ENCODE peak calls at places on chromosome 2, in six cellular contexts. A, T, O, K, R and M are unnamed samples.
A peak's percentile ranks its signal among the peaks of the same experiment; 100 is the strongest.

GRCh38 chr2:190979906-190980629 is 33.9 kb downstream of the STAT1 start:
- DNase-seq in R (peak; percentile 76), A (peak; percentile 31), T (no peak), O (no peak), K (peak; percentile 99), M (peak; percentile 91)

GRCh38 chr2:232624554-232624842 is 8.9 kb upstream of the EFHD1 start:
- DNase-seq in O (no peak), T (no peak), A (no peak), R (no peak), K (no peak), M (no peak)

GRCh38 chr2:215695876-215696275 is 260.0 kb upstream of the FN1 start:
- DNase-seq in A (no peak), T (no peak), O (no peak), K (no peak), R (no peak), M (no peak)

GRCh38 chr2:170454471-170455372 is 260.4 kb upstream of the SP5 start:
- DNase-seq in K (no peak), A (no peak), R (no peak), T (no peak), O (no peak), M (no peak)

GRCh38 chr2:202771741-202772470 is 99.7 kb downstream of the ICA1L start:
- DNase-seq in R (no peak), T (no peak), A (no peak), K (no peak), O (no peak), M (no peak)

GRCh38 chr2:236955675-236956618 is 129.7 kb upstream of the COPS8 start:
- DNase-seq in A (no peak), R (no peak), K (no peak), T (peak; percentile 25), O (peak; percentile 10), M (no peak)

GRCh38 chr2:98419977-98420725 is 24.5 kb upstream of the INPP4A start:
- DNase-seq in K (peak; percentile 86), T (no peak), R (no peak), A (no peak), O (no peak), M (no peak)

GRCh38 chr2:196226058-196226747 is 54.8 kb upstream of the STK17B start:
- DNase-seq in T (no peak), A (no peak), K (no peak), O (no peak), R (no peak), M (no peak)

GRCh38 chr2:618591-618990 is 58.6 kb downstream of the TMEM18 start:
- DNase-seq in O (no peak), K (no peak), A (no peak), T (no peak), R (no peak), M (no peak)

GRCh38 chr2:86039178-86039962 is 66.3 kb downstream of the POLR1A start:
- DNase-seq in R (no peak), T (no peak), O (no peak), A (no peak), K (no peak), M (no peak)

GRCh38 chr2:42926438-42927333 is 134.3 kb upstream of the HAAO start:
- DNase-seq in R (no peak), T (peak; percentile 30), A (no peak), K (no peak), O (no peak), M (no peak)

GRCh38 chr2:74552914-74553811 is 579 bp downstream of the LOXL3 start:
- DNase-seq in T (peak; percentile 76), K (no peak), O (peak; percentile 74), A (no peak), R (no peak), M (no peak)

GRCh38 chr2:127629637-127630036 is 16.3 kb upstream of the GPR17 start:
- DNase-seq in A (no peak), O (no peak), K (no peak), R (no peak), T (no peak), M (no peak)

GRCh38 chr2:189505412-189505953 is 64.2 kb downstream of the WDR75 start:
- DNase-seq in R (no peak), K (peak; percentile 38), O (no peak), A (no peak), T (no peak), M (no peak)

GRCh38 chr2:950627-950992 is at the start of gene SNTG2:
- DNase-seq in A (no peak), T (peak; percentile 79), K (no peak), R (no peak), O (no peak), M (peak; percentile 34)

GRCh38 chr2:220276736-220277444 is 649.5 kb downstream of the SLC4A3 start:
- DNase-seq in R (no peak), K (no peak), O (no peak), T (no peak), A (no peak), M (no peak)

GRCh38 chr2:209772316-209772715 is 684 bp downstream of the UNC80 start:
- DNase-seq in T (no peak), O (no peak), R (no peak), A (no peak), K (no peak), M (no peak)

GRCh38 chr2:26847663-26848335 is at the start of gene DPYSL5:
- DNase-seq in O (no peak), T (peak; percentile 98), K (no peak), R (no peak), A (no peak), M (peak; percentile 81)

GRCh38 chr2:6352247-6352646 is 513.5 kb downstream of the CMPK2 start:
- DNase-seq in O (peak; percentile 90), K (no peak), T (no peak), A (no peak), R (no peak), M (no peak)

GRCh38 chr2:98664323-98664722 is 55.9 kb downstream of the UNC50 start:
- DNase-seq in R (no peak), A (no peak), O (no peak), K (no peak), T (no peak), M (peak; percentile 70)

GRCh38 chr2:201779996-201780673 is 598 bp downstream of the ALS2 start:
- DNase-seq in O (no peak), R (no peak), K (peak; percentile 59), A (no peak), T (no peak), M (no peak)

GRCh38 chr2:74516070-74516633 is 1.9 kb downstream of the TLX2 start:
- DNase-seq in A (no peak), T (peak; percentile 82), K (peak; percentile 61), O (peak; percentile 82), R (peak; percentile 74), M (peak; percentile 92)

GRCh38 chr2:172674034-172674967 is 61.3 kb upstream of the RAPGEF4 start:
- DNase-seq in R (peak; percentile 53), K (peak; percentile 45), A (no peak), T (peak; percentile 79), O (no peak), M (peak; percentile 22)

GRCh38 chr2:206585335-206585734 is 57.0 kb upstream of the FAM237A start:
- DNase-seq in O (no peak), A (peak; percentile 2), T (no peak), K (peak; percentile 53), R (no peak), M (no peak)

DNA sequence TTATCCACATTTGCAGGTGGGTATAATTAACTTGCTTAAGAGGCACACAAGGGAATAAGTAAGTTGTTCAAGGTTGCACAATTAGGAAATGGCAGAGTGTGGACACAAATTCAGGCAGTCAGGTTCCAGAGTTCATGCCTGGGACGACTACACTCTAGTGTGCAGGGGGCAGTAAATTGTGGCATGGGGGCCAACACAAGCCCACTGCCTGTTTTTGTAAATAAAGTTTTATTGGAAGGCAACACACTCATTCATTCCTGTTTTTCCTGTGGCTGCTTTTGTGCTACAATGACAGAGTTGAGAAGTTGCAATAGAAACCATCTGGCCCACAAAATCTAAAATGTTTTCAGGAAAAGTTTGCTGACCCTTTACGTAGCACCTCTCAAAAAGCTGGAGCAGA is 41.4 kb downstream of the XDH start:
- DNase-seq in R (no peak), O (no peak), A (no peak), T (no peak), K (no peak), M (no peak)
- H3K4me3 ChIP-seq in R (no peak overlapping the region), O (no peak overlapping the region), A (no peak overlapping the region), T (no peak overlapping the region), K (no peak overlapping the region), M (no peak overlapping the region)

GRCh38 chr2:241862093-241862492 is 3.4 kb upstream of the PDCD1 start:
- DNase-seq in R (peak; percentile 43), O (no peak), K (no peak), A (no peak), T (no peak), M (no peak)

GRCh38 chr2:241859017-241859435 is 332 bp upstream of the PDCD1 start:
- DNase-seq in R (no peak), K (no peak), O (no peak), A (no peak), T (no peak), M (peak; percentile 70)

GRCh38 chr2:241859436-241860183 is 916 bp upstream of the PDCD1 start:
- DNase-seq in O (peak; percentile 81), T (no peak), A (no peak), K (no peak), R (peak; percentile 47), M (peak; percentile 88)

GRCh38 chr2:241861264-241861663 is 2.6 kb upstream of the PDCD1 start:
- DNase-seq in K (no peak), T (no peak), A (no peak), R (no peak), O (no peak), M (no peak)

GRCh38 chr2:241860184-241861078 is 1.7 kb upstream of the PDCD1 start:
- DNase-seq in K (no peak), O (peak; percentile 36), R (peak; percentile 37), A (no peak), T (no peak), M (peak; percentile 56)
- TF ChIP-seq CTCF in K (peak; percentile 10), O (no peak), R (no peak), A (no peak), T (no peak), M (no peak)

GRCh38 chr2:192697880-192698279 is 503.1 kb upstream of the TMEFF2 start:
- DNase-seq in T (no peak), A (no peak), R (no peak), O (no peak), K (no peak), M (no peak)

GRCh38 chr2:192696857-192697256 is 502.1 kb upstream of the TMEFF2 start:
- DNase-seq in K (no peak), O (peak; percentile 7), R (no peak), A (no peak), T (no peak), M (no peak)

DNA sequence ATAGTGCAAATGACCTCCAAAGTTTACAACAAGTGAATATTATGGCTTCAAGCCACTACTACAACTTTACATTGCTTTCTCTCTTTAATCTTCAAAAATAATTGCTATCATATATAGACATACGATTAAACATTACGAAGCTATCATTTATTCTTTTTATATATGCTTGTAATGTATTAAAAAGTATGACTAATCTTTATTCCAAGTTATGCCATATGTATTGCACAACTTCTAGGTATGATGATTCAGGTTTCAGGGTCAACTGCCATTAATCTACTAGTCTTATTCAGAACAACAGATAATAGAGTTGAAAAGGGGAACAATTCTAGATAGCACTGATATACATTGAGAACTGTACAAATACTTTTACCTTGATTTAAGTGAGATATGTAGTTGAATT is 506.2 kb upstream of the TMEFF2 start:
- DNase-seq in R (no peak), A (no peak), K (no peak), O (no peak), T (no peak), M (no peak)
- H3K4me3 ChIP-seq in R (no peak overlapping the region), A (no peak overlapping the region), K (no peak overlapping the region), O (no peak overlapping the region), T (no peak overlapping the region), M (no peak overlapping the region)

GRCh38 chr2:235494716-235495372 is 1.0 kb downstream of the AGAP1 start:
- DNase-seq in A (no peak), T (peak; percentile 70), O (no peak), K (peak; percentile 60), R (peak; percentile 64), M (peak; percentile 49)
- TF ChIP-seq CTCF in A (no peak), T (peak; percentile 12), O (no peak), K (no peak), R (peak; percentile 12), M (no peak)